ENCODE peak calls at places on chromosome 19, in seven cellular contexts. T is IMR-90, Q is astrocyte of the cerebellum, W is NCI-H774, I is mammary epithelial cell, L is stromal cell of bone marrow, N is caudate nucleus. S is an unnamed sample.

GRCh38 chr19:38056646-38057045 is 149.6 kb downstream of the SIPA1L3 start:
- DNase-seq in L (no peak), T (no peak), Q (no peak), W (no peak), I (no peak), N (no peak), S (no peak)

GRCh38 chr19:4083677-4084546 is 17.2 kb upstream of the ZBTB7A start:
- DNase-seq in Q (no peak), W (no peak), N (no peak), L (no peak), T (no peak), I (no peak), S (no peak)

GRCh38 chr19:41888926-41889325 is 5.9 kb downstream of the ARHGEF1 start:
- DNase-seq in N (no peak), I (no peak), W (no peak), Q (no peak), L (no peak), T (no peak), S (no peak)

GRCh38 chr19:45643927-45644771 is 5.0 kb upstream of the EML2 start:
- DNase-seq in Q (no peak), N (no peak), W (no peak), T (no peak), L (no peak), I (no peak), S (no peak)

GRCh38 chr19:47258434-47258833 is 2.1 kb downstream of the CCDC9 start:
- DNase-seq in L (no peak), W (no peak), N (no peak), T (no peak), Q (no peak), I (no peak), S (no peak)

GRCh38 chr19:24098359-24098758 is 11.4 kb downstream of the ZNF254 start:
- DNase-seq in T (peak; percentile 14), W (no peak), N (no peak), L (no peak), Q (no peak), I (no peak), S (no peak)

GRCh38 chr19:48194041-48194871 is 23.8 kb downstream of the ZSWIM9 start:
- DNase-seq in Q (no peak), W (no peak), I (no peak), N (no peak), L (no peak), T (peak; percentile 7), S (no peak)

GRCh38 chr19:32971715-32972540 is at the start of the genes CEP89 and FAAP24:
- DNase-seq in L (peak; percentile 97), I (peak; percentile 99), N (peak; percentile 98), W (peak; percentile 99), Q (peak; percentile 99), T (peak; percentile 99), S (peak; percentile 92)

GRCh38 chr19:37778613-37779138 is 710 bp downstream of the ZNF573 start:
- DNase-seq in L (no peak), Q (no peak), I (peak; percentile 32), N (no peak), W (no peak), T (peak; percentile 0), S (no peak)

GRCh38 chr19:29672933-29673336 is 7.7 kb downstream of the PLEKHF1 start:
- DNase-seq in W (no peak), N (no peak), Q (no peak), L (no peak), I (no peak), T (no peak), S (no peak)

GRCh38 chr19:6362351-6362801 is 1.0 kb downstream of the CLPP start:
- DNase-seq in W (no peak), T (no peak), L (no peak), I (no peak), N (no peak), Q (no peak), S (no peak)

GRCh38 chr19:36605839-36606478 is 846 bp downstream of the ZNF382 start:
- DNase-seq in N (no peak), L (no peak), W (no peak), T (no peak), Q (no peak), I (peak; percentile 23), S (no peak)

GRCh38 chr19:55179570-55180484 is at the start of gene SYT5:
- DNase-seq in N (no peak), L (no peak), I (peak; percentile 38), Q (no peak), T (no peak), W (no peak), S (no peak)

GRCh38 chr19:8609210-8610040 is 1.1 kb downstream of the ADAMTS10 start:
- DNase-seq in L (peak; percentile 27), N (no peak), Q (peak; percentile 32), T (peak; percentile 60), W (no peak), I (no peak), S (peak; percentile 34)

GRCh38 chr19:53037101-53038097 is 7.1 kb upstream of the ERVV-2 start:
- DNase-seq in N (no peak), I (peak; percentile 53), L (peak; percentile 29), Q (no peak), T (peak; percentile 41), W (no peak), S (no peak)

GRCh38 chr19:44684892-44685847 is 13.8 kb upstream of the CEACAM16 start:
- DNase-seq in Q (peak; percentile 42), I (peak; percentile 51), N (no peak), L (peak; percentile 77), T (peak; percentile 97), W (no peak), S (no peak)

GRCh38 chr19:33303791-33304759 is 1.7 kb upstream of the CEBPA start:
- DNase-seq in T (no peak), Q (no peak), L (no peak), N (no peak), I (no peak), W (no peak), S (no peak)

GRCh38 chr19:45152504-45153338 is 8.1 kb downstream of the NKPD1 start:
- DNase-seq in Q (no peak), L (no peak), T (peak; percentile 40), I (no peak), N (no peak), W (no peak), S (peak; percentile 39)

GRCh38 chr19:46944918-46945628 is 74.6 kb upstream of the NPAS1 start:
- DNase-seq in Q (no peak), N (peak; percentile 56), L (peak; percentile 62), W (no peak), I (no peak), T (peak; percentile 70), S (peak; percentile 52)

GRCh38 chr19:4413588-4413987 is 11.1 kb downstream of the CHAF1A start:
- DNase-seq in W (no peak), N (no peak), Q (no peak), L (no peak), I (no peak), T (no peak), S (no peak)

GRCh38 chr19:47229674-47230121 is 1.3 kb downstream of the BBC3 start:
- DNase-seq in Q (no peak), W (no peak), N (no peak), L (no peak), I (no peak), T (peak; percentile 37), S (no peak)

S was measured in hypothalamus.